ENCODE peak calls at places on chromosomes 16 and 17, in ten cellular contexts. W is PC-3; L is K562; G is lung; R is colonic mucosa; T is psoas muscle; O is GM23338; Q is Panc1; H is effector memory CD4-positive, alpha-beta T cell; C is tibial nerve. N is an unnamed sample.

GRCh38 chr17:48549909-48550308 is 5.0 kb upstream of the HOXB2 start:
- DNase-seq in W (no peak), L (no peak), G (no peak), R (no peak), T (no peak), O (no peak), Q (no peak), H (no peak), C (no peak), N (no peak)

GRCh38 chr17:80624864-80625263 is 80.2 kb downstream of the RPTOR start:
- DNase-seq in W (no peak), L (no peak), G (no peak), R (no peak), T (no peak), O (no peak), Q (no peak), H (no peak), C (no peak), N (no peak)

GRCh38 chr16:80197790-80198201 is 343.0 kb upstream of the DYNLRB2 start:
- DNase-seq in W (peak; percentile 37), L (no peak), G (no peak), R (no peak), T (no peak), O (no peak), Q (no peak), H (no peak), C (no peak), N (no peak)

GRCh38 chr17:32487460-32488176 is 825 bp downstream of the CDK5R1 start:
- DNase-seq in W (no peak), L (no peak), G (no peak), R (no peak), T (no peak), O (peak; percentile 44), Q (no peak), H (no peak), C (no peak), N (no peak)

GRCh38 chr17:60577147-60577925 is 22.7 kb upstream of the PPM1D start:
- DNase-seq in W (peak; percentile 52), L (peak; percentile 31), G (no peak), R (peak; percentile 38), T (no peak), O (peak; percentile 47), Q (no peak), H (no peak), C (peak; percentile 41), N (no peak)

GRCh38 chr17:43691317-43691693 is 29.6 kb upstream of the MEOX1 start:
- DNase-seq in W (no peak), L (no peak), G (no peak), R (no peak), T (no peak), O (no peak), Q (no peak), H (no peak), C (no peak), N (no peak)

GRCh38 chr17:32223703-32224102 is 41.9 kb upstream of the RHBDL3 start:
- DNase-seq in W (no peak), L (no peak), G (no peak), R (no peak), T (no peak), O (no peak), Q (no peak), H (no peak), C (no peak), N (no peak)

GRCh38 chr16:50281391-50282009 is 15.1 kb downstream of the ADCY7 start:
- DNase-seq in W (no peak), L (no peak), G (no peak), R (no peak), T (peak; percentile 35), O (no peak), Q (no peak), H (no peak), C (no peak), N (peak; percentile 20)

GRCh38 chr16:57140866-57141668 is 44.8 kb downstream of the PSME3IP1 start:
- DNase-seq in W (no peak), L (peak; percentile 83), G (no peak), R (no peak), T (no peak), O (no peak), Q (no peak), H (no peak), C (no peak), N (no peak)

GRCh38 chr16:57137043-57137442 is 44.7 kb downstream of the CPNE2 start:
- DNase-seq in W (no peak), L (no peak), G (no peak), R (no peak), T (no peak), O (no peak), Q (no peak), H (no peak), C (no peak), N (no peak)

GRCh38 chr16:57137566-57138273 is 45.3 kb downstream of the CPNE2 start:
- DNase-seq in W (no peak), L (no peak), G (no peak), R (no peak), T (no peak), O (no peak), Q (no peak), H (no peak), C (no peak), N (no peak)

GRCh38 chr16:57134982-57135381 is 42.6 kb downstream of the CPNE2 start:
- DNase-seq in W (peak; percentile 13), L (no peak), G (no peak), R (peak; percentile 77), T (no peak), O (no peak), Q (no peak), H (peak; percentile 12), C (no peak), N (peak; percentile 72)

DNA sequence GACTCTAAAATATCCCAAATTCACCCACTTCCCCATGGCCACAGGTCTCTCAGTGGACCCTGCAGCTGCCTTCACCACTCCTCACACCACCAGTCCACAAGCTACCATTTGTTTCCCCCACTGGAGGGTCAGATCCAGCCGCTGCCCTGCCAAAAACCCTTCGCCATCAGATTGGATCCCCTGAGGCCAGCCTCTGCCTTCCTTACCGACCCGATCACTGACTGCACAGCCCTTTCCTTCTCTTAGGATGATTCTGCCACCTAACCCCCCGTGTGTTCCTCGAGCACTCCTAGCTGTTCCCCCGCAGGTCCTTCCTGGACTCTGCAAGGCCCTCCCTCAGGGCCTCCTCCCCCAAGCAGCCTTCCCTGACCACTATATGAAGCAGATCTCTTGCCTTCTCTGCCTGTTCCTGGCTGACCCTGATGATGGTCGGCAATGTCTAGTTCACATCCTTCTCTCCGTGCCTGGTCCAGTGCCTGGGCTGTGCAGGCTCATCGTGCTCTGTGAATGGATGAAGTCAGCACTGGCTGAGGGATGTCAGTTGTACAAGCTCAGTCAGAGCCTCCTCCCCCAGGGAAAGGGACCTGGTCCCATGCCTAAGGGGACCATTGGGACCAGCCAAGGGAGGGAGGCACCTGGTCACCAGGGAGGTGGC is 46.0 kb downstream of the CPNE2 start:
- DNase-seq in W (no peak), L (no peak), G (no peak), R (no peak), T (no peak), O (no peak), Q (no peak), H (no peak), C (no peak), N (no peak)
- H3K4me1 ChIP-seq in W (no peaks in the 10 kb centered on the region), L (peaks cover 22% of the 10 kb centered on the region), G (peaks cover 19% of the 10 kb centered on the region), R (peaks cover 30% of the 10 kb centered on the region), T (no peaks in the 10 kb centered on the region), O (no peaks in the 10 kb centered on the region), Q (no peaks in the 10 kb centered on the region), H (peaks cover 47% of the 10 kb centered on the region), C (peaks cover 15% of the 10 kb centered on the region), N (peaks cover 66% of the 10 kb centered on the region)

DNA sequence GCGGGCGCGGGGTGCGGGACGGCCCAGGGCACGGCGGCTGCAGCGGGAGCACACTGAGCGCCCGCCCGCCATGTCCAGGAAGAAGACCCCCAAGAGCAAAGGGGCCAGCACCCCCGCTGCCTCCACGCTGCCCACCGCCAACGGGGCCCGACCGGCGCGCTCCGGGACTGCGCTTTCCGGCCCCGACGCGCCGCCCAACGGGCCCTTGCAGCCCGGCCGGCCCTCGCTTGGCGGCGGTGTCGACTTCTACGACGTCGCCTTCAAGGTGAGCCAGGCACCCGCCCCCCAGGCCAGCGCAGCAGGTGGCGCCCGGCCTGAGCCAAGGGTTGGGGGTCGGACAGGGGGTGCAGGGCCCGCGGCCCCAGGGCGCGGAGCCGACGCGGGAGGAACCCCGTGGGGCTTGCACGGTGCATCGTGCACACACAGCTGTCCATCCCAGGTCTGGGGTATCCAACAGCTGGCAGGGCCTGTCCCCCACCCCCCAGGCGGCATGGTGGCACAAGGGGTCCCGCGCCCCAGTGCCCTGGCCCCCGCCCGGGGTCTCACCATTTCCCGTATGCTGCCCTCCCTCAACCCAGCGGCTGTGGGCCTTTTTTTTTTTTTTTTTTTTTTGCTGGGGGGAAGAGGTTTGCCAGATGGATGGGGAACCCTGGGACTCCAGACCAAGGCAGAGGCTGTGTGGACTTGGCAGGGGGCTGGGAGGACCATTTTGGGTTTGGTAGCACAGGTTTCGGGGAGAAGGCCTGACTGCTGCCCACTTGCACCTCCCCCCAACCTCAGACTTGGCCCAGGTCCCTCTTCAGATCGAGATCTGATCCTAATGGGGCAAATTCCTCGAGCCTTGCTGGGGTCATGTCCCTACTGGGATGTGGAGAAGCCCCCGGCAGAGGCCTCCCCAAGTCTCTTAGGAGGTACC is 547 bp downstream of the RAB26 start:
- DNase-seq in W (peak; percentile 44), L (peak; percentile 65), G (no peak), R (peak; percentile 51), T (no peak), O (peak; percentile 58), Q (no peak), H (no peak), C (no peak), N (peak; percentile 54)
- H3K4me3 ChIP-seq in W (peak overlapping the region; percentile 67), L (peak overlapping the region; percentile 48), G (no peak overlapping the region), R (peak overlapping the region; percentile 53), T (peak overlapping the region; percentile 67), O (peak overlapping the region; percentile 79), Q (peak overlapping the region; percentile 67), H (peak overlapping the region; percentile 54), C (peak overlapping the region; percentile 55), N (peak overlapping the region; percentile 81)

DNA sequence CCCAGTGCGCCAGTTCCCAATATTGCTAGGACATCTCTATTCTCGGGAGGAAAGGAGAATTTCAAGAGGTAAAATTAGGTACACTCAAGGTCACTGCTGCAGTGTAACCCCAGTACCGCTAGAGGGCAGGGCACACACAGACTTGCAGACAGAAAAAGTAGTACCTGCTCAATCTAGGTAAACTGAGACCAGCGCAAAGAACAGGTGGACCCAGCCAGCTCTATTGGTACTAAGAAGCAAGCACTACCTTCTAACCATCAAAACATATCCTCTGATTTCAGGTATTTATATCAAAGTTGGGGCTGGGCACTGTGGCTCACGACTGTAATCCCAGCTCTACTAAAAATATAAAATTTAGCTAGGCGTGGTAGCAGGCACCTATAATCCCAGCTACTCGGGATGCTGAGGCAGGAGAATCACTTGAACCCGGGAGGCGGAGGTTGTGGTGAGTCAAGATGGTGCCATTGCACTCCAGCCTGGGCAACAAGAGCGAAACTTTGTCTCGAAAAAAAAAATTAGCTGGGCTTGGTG is 3.6 kb upstream of the WDR81 start:
- DNase-seq in W (peak; percentile 62), L (no peak), G (peak; percentile 78), R (peak; percentile 81), T (peak; percentile 72), O (peak; percentile 77), Q (no peak), H (peak; percentile 47), C (peak; percentile 78), N (peak; percentile 77)
- H3K4me1 ChIP-seq in W (peaks cover 14% of the 10 kb centered on the region), L (peaks cover 36% of the 10 kb centered on the region), G (peaks cover 15% of the 10 kb centered on the region), R (peaks cover 14% of the 10 kb centered on the region), T (peaks cover 45% of the 10 kb centered on the region), O (peaks cover 6% of the 10 kb centered on the region), Q (peaks cover 16% of the 10 kb centered on the region), H (peaks cover 46% of the 10 kb centered on the region), C (peaks cover 31% of the 10 kb centered on the region), N (peaks cover 53% of the 10 kb centered on the region)

DNA sequence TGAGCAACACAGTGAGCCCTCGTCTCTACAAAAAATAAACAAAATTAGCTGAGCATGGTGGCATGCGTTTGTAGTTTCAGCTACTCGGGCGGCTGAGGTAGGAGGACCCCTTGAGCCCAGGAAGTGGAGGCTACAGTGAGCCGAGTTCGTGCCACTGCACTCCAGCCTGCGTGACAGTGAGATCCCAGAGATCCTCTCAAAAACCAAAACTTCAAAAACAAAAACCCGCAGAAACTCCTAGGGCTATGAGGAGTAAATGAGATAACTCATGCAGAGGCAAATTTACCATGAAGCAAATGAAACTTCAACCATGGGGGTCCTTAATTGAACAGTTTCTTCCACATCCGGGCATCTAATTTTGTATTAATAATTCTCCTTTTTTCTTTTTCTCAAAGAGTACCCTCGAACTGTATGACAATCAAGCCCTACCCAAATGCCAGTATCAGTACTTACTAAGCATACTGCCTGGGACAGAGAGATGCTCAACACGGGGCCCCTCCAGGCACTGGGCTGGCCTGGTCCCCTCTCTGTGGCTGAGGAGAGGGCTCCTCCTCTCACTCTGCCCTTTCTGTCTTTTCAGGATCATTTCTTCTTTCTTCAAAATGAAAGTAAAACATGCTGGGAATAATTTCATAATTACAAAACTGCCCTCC is 789 bp upstream of the PIPOX start:
- DNase-seq in W (no peak), L (no peak), G (no peak), R (no peak), T (no peak), O (no peak), Q (no peak), H (no peak), C (no peak), N (no peak)
- H3K4me3 ChIP-seq in W (no peak overlapping the region), L (no peak overlapping the region), G (no peak overlapping the region), R (no peak overlapping the region), T (no peak overlapping the region), O (no peak overlapping the region), Q (no peak overlapping the region), H (no peak overlapping the region), C (peak overlapping the region; percentile 31), N (no peak overlapping the region)